ENCODE peak calls at places on chromosome X, in nine cellular contexts. I is body of pancreas, L is osteoblast, A is endodermal cell, H is AG10803, Y is suprapubic skin, B is GM12878, T is mammary epithelial cell, S is tibial nerve. P is an unnamed sample.

GRCh38 chrX:65451663-65452062 is 82.9 kb downstream of the LAS1L start:
- DNase-seq in I (no peak), S (no peak), B (no peak), T (peak; percentile 8), A (peak; percentile 55), H (peak; percentile 18), L (peak; percentile 67), Y (no peak), P (no peak)

GRCh38 chrX:19373034-19373891 is 29.5 kb downstream of the PDHA1 start:
- DNase-seq in B (no peak), L (no peak), H (no peak), S (no peak), Y (no peak), A (peak; percentile 54), T (no peak), I (no peak), P (no peak)

GRCh38 chrX:50071507-50071906 is 129.3 kb downstream of the AKAP4 start:
- DNase-seq in B (no peak), Y (no peak), T (no peak), L (no peak), I (no peak), H (no peak), A (no peak), S (no peak), P (no peak)

GRCh38 chrX:133590703-133591505 is 175.6 kb upstream of the GPC4 start:
- DNase-seq in H (no peak), Y (no peak), I (peak; percentile 10), A (no peak), T (peak; percentile 23), L (no peak), B (no peak), S (no peak), P (no peak)

GRCh38 chrX:113421432-113421831 is 580.8 kb upstream of the AMOT start:
- DNase-seq in B (no peak), A (no peak), I (no peak), Y (no peak), H (no peak), T (no peak), L (no peak), S (no peak), P (no peak)

GRCh38 chrX:137916090-137916746 is 350.3 kb downstream of the ZIC3 start:
- DNase-seq in L (no peak), H (no peak), S (no peak), A (peak; percentile 66), B (no peak), I (peak; percentile 1), Y (no peak), T (no peak), P (no peak)

GRCh38 chrX:72540318-72540717 is 32.3 kb downstream of the HDAC8 start:
- DNase-seq in I (no peak), H (peak; percentile 40), B (no peak), S (no peak), A (no peak), Y (no peak), T (no peak), L (no peak), P (no peak)

GRCh38 chrX:14409341-14409740 is 120.0 kb upstream of the GLRA2 start:
- DNase-seq in S (no peak), L (no peak), Y (no peak), H (peak; percentile 3), A (no peak), I (no peak), B (no peak), T (peak; percentile 70), P (no peak)

GRCh38 chrX:66833426-66833825 is 194.5 kb upstream of the EDA2R start:
- DNase-seq in S (no peak), L (no peak), H (no peak), I (no peak), B (peak; percentile 1), Y (no peak), A (no peak), T (no peak), P (peak; percentile 0)

GRCh38 chrX:71450433-71451106 is 82.3 kb upstream of the OGT start:
- DNase-seq in B (no peak), T (no peak), L (no peak), Y (no peak), A (no peak), S (no peak), I (no peak), H (no peak), P (no peak)

GRCh38 chrX:123338240-123338639 is 154.2 kb downstream of the GRIA3 start:
- DNase-seq in Y (no peak), S (no peak), L (no peak), I (no peak), A (no peak), H (peak; percentile 20), T (no peak), B (no peak), P (no peak)

GRCh38 chrX:20374866-20375530 is 108.3 kb upstream of the RPS6KA3 start:
- DNase-seq in Y (no peak), S (no peak), I (peak; percentile 36), T (no peak), A (no peak), L (no peak), B (no peak), H (no peak), P (no peak)

GRCh38 chrX:45497290-45497689 is 296.6 kb upstream of the DIPK2B start:
- DNase-seq in H (peak; percentile 32), L (no peak), Y (no peak), A (no peak), I (no peak), B (no peak), S (no peak), T (peak; percentile 89), P (no peak)

GRCh38 chrX:68917799-68918198 is 89.0 kb downstream of the EFNB1 start:
- DNase-seq in B (no peak), T (no peak), L (peak; percentile 18), Y (no peak), H (no peak), S (no peak), I (no peak), A (peak; percentile 65), P (no peak)

GRCh38 chrX:360496-361150 is 26.1 kb downstream of the PPP2R3B start:
- DNase-seq in H (no peak), S (no peak), A (no peak), I (no peak), B (no peak), T (no peak), L (no peak), Y (peak; percentile 44), P (no peak)

GRCh38 chrX:71017396-71017939 is 50.7 kb downstream of the SNX12 start:
- DNase-seq in A (no peak), B (no peak), I (no peak), S (no peak), T (peak; percentile 30), H (no peak), L (no peak), Y (no peak), P (no peak)

GRCh38 chrX:1661048-1661921 is 46.4 kb downstream of the ASMT start:
- DNase-seq in I (peak; percentile 72), L (peak; percentile 46), S (peak; percentile 15), B (peak; percentile 98), T (peak; percentile 12), A (peak; percentile 91), Y (peak; percentile 49), H (no peak), P (peak; percentile 100)

GRCh38 chrX:20140410-20140809 is 1.2 kb downstream of the EIF1AX start:
- DNase-seq in B (no peak), I (no peak), T (no peak), S (no peak), H (no peak), A (no peak), Y (no peak), L (peak; percentile 36), P (no peak)

GRCh38 chrX:52990848-52991247 is 32.5 kb upstream of the FAM156A start:
- DNase-seq in I (no peak), Y (no peak), L (no peak), B (no peak), S (no peak), A (no peak), H (no peak), T (peak; percentile 11), P (no peak)

GRCh38 chrX:104254442-104255115 is at the start of gene ESX1:
- DNase-seq in A (peak; percentile 72), T (peak; percentile 30), I (no peak), Y (no peak), B (no peak), L (peak; percentile 77), S (no peak), H (peak; percentile 0), P (no peak)
- H3K4me3 ChIP-seq in A (peak within 1 kb of the TSS; percentile 63), T (peak within 1 kb of the TSS; percentile 37), I (no peak within 1 kb of the TSS), Y (peak within 1 kb of the TSS; percentile 33), B (no peak within 1 kb of the TSS), L (no peak within 1 kb of the TSS), S (no peak within 1 kb of the TSS), H (no peak within 1 kb of the TSS), P (no peak within 1 kb of the TSS)

DNA sequence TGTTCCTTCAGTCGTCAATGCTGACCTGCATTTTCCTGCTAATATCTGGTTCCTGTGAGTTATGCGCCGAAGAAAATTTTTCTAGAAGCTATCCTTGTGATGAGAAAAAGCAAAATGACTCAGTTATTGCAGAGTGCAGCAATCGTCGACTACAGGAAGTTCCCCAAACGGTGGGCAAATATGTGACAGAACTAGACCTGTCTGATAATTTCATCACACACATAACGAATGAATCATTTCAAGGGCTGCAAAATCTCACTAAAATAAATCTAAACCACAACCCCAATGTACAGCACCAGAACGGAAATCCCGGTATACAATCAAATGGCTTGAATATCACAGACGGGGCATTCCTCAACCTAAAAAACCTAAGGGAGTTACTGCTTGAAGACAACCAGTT is 12.6 kb downstream of the TLR8 start:
- DNase-seq in L (no peak), T (peak; percentile 40), H (no peak), Y (no peak), B (no peak), S (no peak), A (no peak), I (no peak), P (no peak)
- TF ChIP-seq CTCF in L (no peak), T (no peak), H (no peak), Y (no peak), B (no peak), S (no peak), A (no peak), I (no peak), P (no peak)

DNA sequence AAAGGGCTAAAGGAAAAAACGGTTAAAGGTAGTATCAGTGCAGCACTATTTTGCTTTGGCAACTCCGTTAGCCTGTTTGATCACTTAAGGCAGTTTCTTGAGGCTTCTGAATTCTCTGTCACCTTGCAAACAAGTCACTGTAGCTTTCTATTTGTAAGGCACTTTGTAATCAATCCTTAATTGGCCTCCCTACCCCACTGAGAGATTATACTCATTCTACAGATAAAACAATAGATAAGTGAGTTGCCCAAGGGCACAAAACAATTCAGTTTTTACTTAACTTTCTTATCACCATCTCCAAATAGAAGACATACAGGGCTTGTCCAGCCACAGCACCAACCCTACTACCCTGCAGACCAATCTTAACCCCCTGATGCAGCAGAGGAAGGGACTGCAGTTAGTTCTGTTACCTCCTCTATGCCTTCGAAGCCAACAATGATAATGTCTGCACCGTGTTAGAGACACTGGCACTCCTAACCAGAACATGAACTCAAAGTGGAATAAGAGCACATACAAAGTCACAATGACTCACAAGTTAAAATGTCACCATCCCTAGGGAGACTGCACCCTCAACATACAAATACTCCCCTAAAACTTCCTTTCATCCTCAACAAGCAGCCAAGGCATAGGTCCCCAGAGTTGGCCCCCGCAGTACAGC is 1.7 kb downstream of the TMEM185A start:
- DNase-seq in I (no peak), Y (no peak), A (no peak), H (no peak), S (no peak), T (no peak), B (no peak), L (no peak), P (no peak)
- H3K4me3 ChIP-seq in I (no peak overlapping the region), Y (peak overlapping the region; percentile 79), A (peak overlapping the region; percentile 96), H (no peak overlapping the region), S (no peak overlapping the region), T (no peak overlapping the region), B (no peak overlapping the region), L (peak overlapping the region; percentile 70), P (no peak overlapping the region)

GRCh38 chrX:16771483-16772398 is 14.5 kb upstream of the TXLNG start:
- DNase-seq in S (no peak), B (no peak), L (no peak), A (peak; percentile 87), T (peak; percentile 87), I (no peak), H (peak; percentile 1), Y (no peak), P (no peak)
- TF ChIP-seq CTCF in S (no peak), B (no peak), L (no peak), A (no peak), T (no peak), I (no peak), H (no peak), Y (no peak), P (no peak)

P was measured in GM12864.